ENCODE peak calls at places on chromosomes 6 and 20, in nine cellular contexts. T, L, E, D, V, B, P, M and N are unnamed samples.

GRCh38 chr6:141475269-141475668 is 657.5 kb upstream of the GJE1 start:
- DNase-seq in D (no peak), E (no peak), V (no peak), L (no peak), T (no peak), M (no peak), P (no peak), B (no peak), N (no peak)

GRCh38 chr20:44706371-44707258 is 8.6 kb upstream of the CCN5 start:
- DNase-seq in L (no peak), T (no peak), V (no peak), B (no peak), P (no peak), M (no peak), E (no peak), D (no peak), N (no peak)

GRCh38 chr6:135046912-135047311 is 7.7 kb downstream of the HBS1L start:
- DNase-seq in T (no peak), B (no peak), V (no peak), M (no peak), D (no peak), L (no peak), P (no peak), E (no peak), N (no peak)

GRCh38 chr6:139342957-139343750 is 31.3 kb downstream of the CITED2 start:
- DNase-seq in V (no peak), B (no peak), D (no peak), T (no peak), L (no peak), E (no peak), P (no peak), M (no peak), N (no peak)

GRCh38 chr20:2237059-2237458 is 58.7 kb upstream of the TGM3 start:
- DNase-seq in V (no peak), E (no peak), B (peak; percentile 52), L (no peak), M (no peak), P (no peak), D (peak; percentile 57), T (no peak), N (no peak)

GRCh38 chr6:132279592-132280139 is 121.6 kb downstream of the MOXD1 start:
- DNase-seq in D (peak; percentile 74), L (no peak), P (peak; percentile 81), E (peak; percentile 60), B (peak; percentile 86), M (peak; percentile 68), T (peak; percentile 49), V (peak; percentile 12), N (peak; percentile 77)

GRCh38 chr6:26545617-26546016 is 7.5 kb downstream of the HMGN4 start:
- DNase-seq in B (no peak), M (no peak), V (no peak), T (no peak), D (no peak), L (no peak), E (no peak), P (no peak), N (no peak)

GRCh38 chr6:7100072-7100750 is 7.5 kb upstream of the RREB1 start:
- DNase-seq in V (no peak), E (no peak), P (no peak), D (no peak), L (no peak), B (no peak), T (no peak), M (no peak), N (no peak)

GRCh38 chr6:41767112-41767946 is 12.4 kb downstream of the FRS3 start:
- DNase-seq in D (no peak), L (no peak), B (peak; percentile 44), E (no peak), V (no peak), M (peak; percentile 87), T (peak; percentile 51), P (no peak), N (no peak)

GRCh38 chr20:60053125-60053812 is 95.0 kb downstream of the CDH26 start:
- DNase-seq in M (no peak), P (no peak), B (peak; percentile 25), E (no peak), D (no peak), L (no peak), V (no peak), T (no peak), N (no peak)

GRCh38 chr6:152296648-152297376 is 340.4 kb downstream of the SYNE1 start:
- DNase-seq in P (no peak), B (peak; percentile 62), V (no peak), D (no peak), E (no peak), T (no peak), M (no peak), L (no peak), N (no peak)